ENCODE peak calls at places on chromosomes 2 and 18, in six cellular contexts. F is left lobe of liver, U is non-pigmented ciliary epithelial cell, G is fibroblast of the conjunctiva, E is GM12891, J is nephron progenitor cell. D is an unnamed sample.
A peak's percentile ranks its signal among the peaks of the same experiment; 100 is the strongest.

GRCh38 chr2:207807516-207807915 is 37.8 kb upstream of the FZD5 start:
- DNase-seq in F (no peak), U (no peak), G (no peak), E (peak; percentile 30), J (no peak), D (no peak)

GRCh38 chr2:26522325-26523120 is 44.6 kb upstream of the OTOF start:
- DNase-seq in F (no peak), U (no peak), G (no peak), E (no peak), J (no peak), D (no peak)

GRCh38 chr2:21890041-21890440 is 766.3 kb downstream of the TDRD15 start:
- DNase-seq in F (no peak), U (no peak), G (no peak), E (no peak), J (no peak), D (no peak)

GRCh38 chr18:55577812-55578539 is 10.0 kb downstream of the TCF4 start:
- DNase-seq in F (no peak), U (no peak), G (no peak), E (no peak), J (no peak), D (no peak)

GRCh38 chr2:47008381-47009280 is 93.0 kb upstream of the MCFD2 start:
- DNase-seq in F (no peak), U (no peak), G (peak; percentile 65), E (no peak), J (peak; percentile 62), D (no peak)

GRCh38 chr2:210195066-210195852 is 24.1 kb upstream of the KANSL1L start:
- DNase-seq in F (peak; percentile 48), U (no peak), G (peak; percentile 42), E (no peak), J (no peak), D (no peak)

GRCh38 chr2:34234823-34235222 is 635.7 kb upstream of the FAM98A start:
- DNase-seq in F (no peak), U (no peak), G (no peak), E (no peak), J (no peak), D (no peak)

GRCh38 chr18:6484659-6485058 is 69.9 kb upstream of the L3MBTL4 start:
- DNase-seq in F (no peak), U (no peak), G (no peak), E (no peak), J (no peak), D (no peak)

GRCh38 chr2:26245231-26245732 is 543 bp downstream of the HADHB start:
- DNase-seq in F (no peak), U (no peak), G (no peak), E (no peak), J (no peak), D (no peak)

GRCh38 chr2:14420851-14421250 is 211.7 kb upstream of the LRATD1 start:
- DNase-seq in F (no peak), U (peak; percentile 18), G (no peak), E (no peak), J (no peak), D (no peak)

GRCh38 chr18:28114472-28114871 is 62.5 kb downstream of the CDH2 start:
- DNase-seq in F (no peak), U (peak; percentile 64), G (no peak), E (no peak), J (no peak), D (peak; percentile 74)

GRCh38 chr18:59008302-59008974 is 131.2 kb upstream of the SEC11C start:
- DNase-seq in F (no peak), U (no peak), G (no peak), E (no peak), J (no peak), D (no peak)

GRCh38 chr18:37368110-37368812 is 197.3 kb downstream of the CELF4 start:
- DNase-seq in F (no peak), U (no peak), G (no peak), E (no peak), J (peak; percentile 17), D (no peak)

GRCh38 chr18:22186484-22186971 is 17.1 kb downstream of the GATA6 start:
- DNase-seq in F (no peak), U (no peak), G (no peak), E (no peak), J (no peak), D (no peak)

GRCh38 chr2:112582314-112582746 is 2.1 kb upstream of the CHCHD5 start:
- DNase-seq in F (peak; percentile 43), U (no peak), G (peak; percentile 53), E (no peak), J (peak; percentile 21), D (no peak)

GRCh38 chr2:205816268-205816667 is 134.0 kb downstream of the NRP2 start:
- DNase-seq in F (no peak), U (no peak), G (no peak), E (no peak), J (no peak), D (no peak)

GRCh38 chr2:152419944-152420813 is 85.2 kb downstream of the FMNL2 start:
- DNase-seq in F (no peak), U (no peak), G (no peak), E (no peak), J (no peak), D (no peak)

GRCh38 chr2:42797281-42797680 is 4.9 kb upstream of the HAAO start:
- DNase-seq in F (no peak), U (no peak), G (no peak), E (no peak), J (no peak), D (no peak)

GRCh38 chr2:45849491-45850283 is 198.2 kb downstream of the PRKCE start:
- DNase-seq in F (no peak), U (no peak), G (peak; percentile 84), E (no peak), J (no peak), D (no peak)

GRCh38 chr2:28419705-28420270 is 27.1 kb downstream of the FOSL2 start:
- DNase-seq in F (no peak), U (no peak), G (no peak), E (no peak), J (no peak), D (no peak)

GRCh38 chr2:216013080-216013909 is at the start of gene MREG:
- DNase-seq in F (peak; percentile 67), U (no peak), G (peak; percentile 48), E (peak; percentile 78), J (peak; percentile 86), D (no peak)

GRCh38 chr2:118058979-118059378 is 29.3 kb upstream of the INSIG2 start:
- DNase-seq in F (no peak), U (no peak), G (no peak), E (no peak), J (no peak), D (no peak)

GRCh38 chr2:116975580-116975979 is 838.9 kb upstream of the DDX18 start:
- DNase-seq in F (no peak), U (no peak), G (no peak), E (no peak), J (no peak), D (no peak)

GRCh38 chr2:74792282-74792681 is 41.6 kb upstream of the HK2 start:
- DNase-seq in F (no peak), U (no peak), G (no peak), E (no peak), J (no peak), D (no peak)

GRCh38 chr2:239184179-239184578 is 216.6 kb downstream of the HDAC4 start:
- DNase-seq in F (peak; percentile 24), U (no peak), G (no peak), E (no peak), J (no peak), D (no peak)

GRCh38 chr2:68384485-68385107 is 19.5 kb downstream of the PLEK start:
- DNase-seq in F (no peak), U (no peak), G (no peak), E (no peak), J (no peak), D (no peak)

GRCh38 chr2:70837980-70838379 is 2.4 kb upstream of the CD207 start:
- DNase-seq in F (no peak), U (no peak), G (no peak), E (no peak), J (no peak), D (no peak)

GRCh38 chr18:79403723-79404566 is 8.2 kb downstream of the NFATC1 start:
- DNase-seq in F (no peak), U (no peak), G (no peak), E (no peak), J (peak; percentile 1), D (no peak)

GRCh38 chr2:105143467-105144127 is 97.9 kb upstream of the GPR45 start:
- DNase-seq in F (no peak), U (no peak), G (no peak), E (peak; percentile 35), J (peak; percentile 68), D (no peak)

GRCh38 chr18:76367168-76367785 is 127.8 kb downstream of the ZNF516 start:
- DNase-seq in F (peak; percentile 24), U (no peak), G (no peak), E (no peak), J (no peak), D (no peak)